ENCODE peak calls at places on chromosomes 7 and 10, in four cellular contexts. Y is stimulated activated CD4-positive, alpha-beta T cell treated with anti-CD3 and anti-CD28 coated beads, Interleukin-1b, Interleukin-23, amount 100 ng/mL, for 1 hour; M is stomach; N is K562. E is an unnamed sample.

GRCh38 chr7:299169-299568 is 9.2 kb downstream of the FOXL3 start:
- DNase-seq in Y (no peak), N (no peak), M (no peak), E (no peak)

GRCh38 chr10:3237530-3237929 is 64.9 kb upstream of the PITRM1 start:
- DNase-seq in Y (no peak), M (no peak), N (no peak), E (no peak)

GRCh38 chr10:101840741-101841453 is 2.7 kb downstream of the KCNIP2 start:
- DNase-seq in N (peak), M (peak), Y (peak), E (peak)

GRCh38 chr7:124738639-124739038 is 27.0 kb downstream of the GPR37 start:
- DNase-seq in M (no peak), N (no peak), Y (no peak), E (no peak)

GRCh38 chr10:3420527-3421469 is 248.2 kb upstream of the PITRM1 start:
- DNase-seq in N (no peak), M (no peak), Y (no peak), E (no peak)

GRCh38 chr10:47092822-47093221 is 181.6 kb downstream of the PTPN20 start:
- DNase-seq in Y (no peak), M (no peak), N (no peak), E (no peak)

GRCh38 chr7:28211006-28211405 is 30.4 kb upstream of the JAZF1 start:
- DNase-seq in M (no peak), Y (no peak), N (no peak), E (no peak)

GRCh38 chr10:130484131-130484911 is 348.1 kb downstream of the GLRX3 start:
- DNase-seq in N (peak), Y (no peak), M (no peak), E (no peak)

GRCh38 chr10:95450188-95450587 is 111.0 kb downstream of the SORBS1 start:
- DNase-seq in M (no peak), N (no peak), Y (no peak), E (no peak)

GRCh38 chr7:50507898-50508470 is 57.2 kb downstream of the DDC start:
- DNase-seq in Y (no peak), M (no peak), N (peak), E (no peak)

GRCh38 chr10:125694874-125695273 is 11.9 kb upstream of the TEX36 start:
- DNase-seq in Y (no peak), N (no peak), M (no peak), E (no peak)

E was measured in mucosa of gallbladder.